ENCODE peak calls at places on chromosome 22, in nine cellular contexts. One of them, this sample, is unnamed.

GRCh38 chr22:17260950-17261349 is 41.7 kb upstream of the ADA2 start:
- DNase-seq in B cell: no peak
- DNase-seq in COR-L47: peak
- DNase-seq in amygdala: no peak
- DNase-seq in OCI-LY7: no peak
- DNase-seq in aorta: no peak
- DNase-seq in GM03348: no peak
- DNase-seq in EL: no peak
- DNase-seq in stimulated activated CD4-positive, alpha-beta T cell treated with anti-CD3 and anti-CD28 coated beads, Interleukin-4, amount 100 ng/mL, for 1 hour: no peak
- DNase-seq in this sample: no peak

GRCh38 chr22:20985720-20986119 is 3.6 kb downstream of the LZTR1 start:
- DNase-seq in COR-L47: no peak
- DNase-seq in aorta: no peak
- DNase-seq in OCI-LY7: no peak
- DNase-seq in stimulated activated CD4-positive, alpha-beta T cell treated with anti-CD3 and anti-CD28 coated beads, Interleukin-4, amount 100 ng/mL, for 1 hour: no peak
- DNase-seq in B cell: no peak
- DNase-seq in GM03348: no peak
- DNase-seq in amygdala: no peak
- DNase-seq in EL: no peak
- DNase-seq in this sample: no peak

GRCh38 chr22:30947821-30948454 is 20.6 kb downstream of the MORC2 start:
- DNase-seq in EL: peak
- DNase-seq in COR-L47: peak
- DNase-seq in B cell: no peak
- DNase-seq in OCI-LY7: peak
- DNase-seq in GM03348: peak
- DNase-seq in stimulated activated CD4-positive, alpha-beta T cell treated with anti-CD3 and anti-CD28 coated beads, Interleukin-4, amount 100 ng/mL, for 1 hour: no peak
- DNase-seq in aorta: no peak
- DNase-seq in amygdala: no peak
- DNase-seq in this sample: no peak

GRCh38 chr22:27135582-27135981 is 478.2 kb downstream of the MIAT start:
- DNase-seq in GM03348: peak
- DNase-seq in EL: peak
- DNase-seq in B cell: no peak
- DNase-seq in aorta: no peak
- DNase-seq in OCI-LY7: no peak
- DNase-seq in stimulated activated CD4-positive, alpha-beta T cell treated with anti-CD3 and anti-CD28 coated beads, Interleukin-4, amount 100 ng/mL, for 1 hour: no peak
- DNase-seq in amygdala: no peak
- DNase-seq in COR-L47: no peak
- DNase-seq in this sample: no peak

GRCh38 chr22:19765477-19766234 is 5.1 kb downstream of the TBX1 start:
- DNase-seq in B cell: no peak
- DNase-seq in amygdala: no peak
- DNase-seq in stimulated activated CD4-positive, alpha-beta T cell treated with anti-CD3 and anti-CD28 coated beads, Interleukin-4, amount 100 ng/mL, for 1 hour: no peak
- DNase-seq in OCI-LY7: no peak
- DNase-seq in EL: no peak
- DNase-seq in aorta: peak
- DNase-seq in COR-L47: no peak
- DNase-seq in GM03348: peak
- DNase-seq in this sample: no peak

GRCh38 chr22:20575724-20576444 is 68.5 kb downstream of the MED15 start:
- DNase-seq in COR-L47: no peak
- DNase-seq in amygdala: no peak
- DNase-seq in stimulated activated CD4-positive, alpha-beta T cell treated with anti-CD3 and anti-CD28 coated beads, Interleukin-4, amount 100 ng/mL, for 1 hour: no peak
- DNase-seq in aorta: no peak
- DNase-seq in B cell: no peak
- DNase-seq in GM03348: no peak
- DNase-seq in EL: no peak
- DNase-seq in OCI-LY7: no peak
- DNase-seq in this sample: no peak

GRCh38 chr22:17695986-17696385 is 57.4 kb downstream of the BCL2L13 start:
- DNase-seq in OCI-LY7: no peak
- DNase-seq in COR-L47: no peak
- DNase-seq in stimulated activated CD4-positive, alpha-beta T cell treated with anti-CD3 and anti-CD28 coated beads, Interleukin-4, amount 100 ng/mL, for 1 hour: no peak
- DNase-seq in B cell: no peak
- DNase-seq in GM03348: no peak
- DNase-seq in amygdala: no peak
- DNase-seq in EL: peak
- DNase-seq in aorta: no peak
- DNase-seq in this sample: no peak

GRCh38 chr22:17271711-17272451 is 52.6 kb upstream of the ADA2 start:
- DNase-seq in stimulated activated CD4-positive, alpha-beta T cell treated with anti-CD3 and anti-CD28 coated beads, Interleukin-4, amount 100 ng/mL, for 1 hour: no peak
- DNase-seq in OCI-LY7: no peak
- DNase-seq in COR-L47: no peak
- DNase-seq in GM03348: no peak
- DNase-seq in aorta: no peak
- DNase-seq in B cell: no peak
- DNase-seq in amygdala: no peak
- DNase-seq in EL: no peak
- DNase-seq in this sample: no peak

This sample was measured in ovary.